ENCODE peak calls at places on chromosomes 11 and 22, in seven cellular contexts. E is esophagus squamous epithelium, W is heart left ventricle, V is GM06990, F is GM12865, D is astrocyte of the spinal cord, A is BJ. C is an unnamed sample.

GRCh38 chr11:114197799-114198500 is 98.2 kb upstream of the NNMT start:
- DNase-seq in E (no peak), W (peak), V (no peak), F (no peak), D (peak), A (peak), C (peak)

GRCh38 chr22:49724030-49724892 is 103.4 kb downstream of the BRD1 start:
- DNase-seq in E (no peak), W (no peak), V (no peak), F (no peak), D (no peak), A (no peak), C (no peak)

GRCh38 chr11:110059706-110060430 is 33.3 kb upstream of the ZC3H12C start:
- DNase-seq in E (no peak), W (no peak), V (no peak), F (no peak), D (peak), A (no peak), C (no peak)

GRCh38 chr11:121478895-121479281 is 26.1 kb upstream of the SORL1-AS1 start:
- DNase-seq in E (no peak), W (no peak), V (no peak), F (no peak), D (no peak), A (no peak), C (no peak)

GRCh38 chr11:122711831-122712378 is 56.4 kb downstream of the UBASH3B start:
- DNase-seq in E (no peak), W (no peak), V (no peak), F (no peak), D (peak), A (no peak), C (no peak)

GRCh38 chr11:77418155-77418980 is 55.5 kb downstream of the PAK1 start:
- DNase-seq in E (no peak), W (no peak), V (no peak), F (peak), D (no peak), A (no peak), C (no peak)

GRCh38 chr11:67252831-67253239 is 13.4 kb upstream of the GRK2 start:
- DNase-seq in E (no peak), W (no peak), V (no peak), F (peak), D (peak), A (no peak), C (no peak)

GRCh38 chr22:38958359-38958943 is 1.0 kb downstream of the APOBEC3A start:
- DNase-seq in E (no peak), W (no peak), V (no peak), F (no peak), D (no peak), A (no peak), C (no peak)

GRCh38 chr11:38498721-38499120 is 1900.7 kb upstream of the RAG2 start:
- DNase-seq in E (no peak), W (no peak), V (no peak), F (no peak), D (no peak), A (no peak), C (no peak)

GRCh38 chr11:44936951-44937543 is 13.6 kb downstream of the TP53I11 start:
- DNase-seq in E (no peak), W (no peak), V (no peak), F (no peak), D (no peak), A (no peak), C (no peak)

GRCh38 chr11:41281131-41281742 is 178.2 kb downstream of the LRRC4C start:
- DNase-seq in E (no peak), W (no peak), V (no peak), F (no peak), D (peak), A (peak), C (no peak)

GRCh38 chr11:20596629-20597129 is 2.7 kb upstream of the SLC6A5 start:
- DNase-seq in E (no peak), W (no peak), V (no peak), F (no peak), D (no peak), A (no peak), C (no peak)

GRCh38 chr11:35615911-35616900 is 2.1 kb upstream of the FJX1 start:
- DNase-seq in E (no peak), W (no peak), V (no peak), F (peak), D (peak), A (no peak), C (no peak)

GRCh38 chr11:125300791-125301218 is 136.3 kb downstream of the PKNOX2 start:
- DNase-seq in E (no peak), W (peak), V (no peak), F (no peak), D (peak), A (peak), C (no peak)

GRCh38 chr22:36171941-36172340 is 11.4 kb upstream of the APOL3 start:
- DNase-seq in E (no peak), W (no peak), V (no peak), F (no peak), D (no peak), A (no peak), C (no peak)

GRCh38 chr11:46728659-46729040 is 9.6 kb downstream of the F2 start:
- DNase-seq in E (no peak), W (no peak), V (no peak), F (no peak), D (no peak), A (no peak), C (no peak)

GRCh38 chr11:130872961-130873360 is 43.3 kb downstream of the SNX19 start:
- DNase-seq in E (no peak), W (no peak), V (no peak), F (no peak), D (peak), A (no peak), C (no peak)

GRCh38 chr11:122491486-122491885 is 164.0 kb upstream of the UBASH3B start:
- DNase-seq in E (no peak), W (no peak), V (no peak), F (no peak), D (peak), A (peak), C (no peak)

GRCh38 chr22:35664955-35665577 is 16.8 kb downstream of the APOL6 start:
- DNase-seq in E (no peak), W (no peak), V (no peak), F (no peak), D (peak), A (no peak), C (no peak)

GRCh38 chr22:33658775-33659174 is 261.5 kb downstream of the LARGE1 start:
- DNase-seq in E (no peak), W (no peak), V (no peak), F (no peak), D (no peak), A (peak), C (peak)

GRCh38 chr11:11626128-11626527 is 4.3 kb upstream of the GALNT18 start:
- DNase-seq in E (no peak), W (no peak), V (no peak), F (no peak), D (no peak), A (no peak), C (no peak)

GRCh38 chr11:79896258-79896657 is 455.4 kb upstream of the TENM4 start:
- DNase-seq in E (no peak), W (no peak), V (no peak), F (no peak), D (no peak), A (no peak), C (no peak)

GRCh38 chr11:33560729-33561128 is 139.9 kb downstream of the C11orf91 start:
- DNase-seq in E (no peak), W (no peak), V (no peak), F (no peak), D (no peak), A (no peak), C (no peak)

GRCh38 chr22:26981520-26981919 is 324.1 kb downstream of the MIAT start:
- DNase-seq in E (no peak), W (no peak), V (no peak), F (no peak), D (no peak), A (no peak), C (no peak)

GRCh38 chr11:63020671-63021255 is 5.1 kb upstream of the SLC22A8 start:
- DNase-seq in E (no peak), W (no peak), V (no peak), F (peak), D (no peak), A (no peak), C (no peak)
- TF ChIP-seq CTCF in E (peak), W (peak), V (peak), F (peak), D (peak), A (peak), C (no peak)

DNA sequence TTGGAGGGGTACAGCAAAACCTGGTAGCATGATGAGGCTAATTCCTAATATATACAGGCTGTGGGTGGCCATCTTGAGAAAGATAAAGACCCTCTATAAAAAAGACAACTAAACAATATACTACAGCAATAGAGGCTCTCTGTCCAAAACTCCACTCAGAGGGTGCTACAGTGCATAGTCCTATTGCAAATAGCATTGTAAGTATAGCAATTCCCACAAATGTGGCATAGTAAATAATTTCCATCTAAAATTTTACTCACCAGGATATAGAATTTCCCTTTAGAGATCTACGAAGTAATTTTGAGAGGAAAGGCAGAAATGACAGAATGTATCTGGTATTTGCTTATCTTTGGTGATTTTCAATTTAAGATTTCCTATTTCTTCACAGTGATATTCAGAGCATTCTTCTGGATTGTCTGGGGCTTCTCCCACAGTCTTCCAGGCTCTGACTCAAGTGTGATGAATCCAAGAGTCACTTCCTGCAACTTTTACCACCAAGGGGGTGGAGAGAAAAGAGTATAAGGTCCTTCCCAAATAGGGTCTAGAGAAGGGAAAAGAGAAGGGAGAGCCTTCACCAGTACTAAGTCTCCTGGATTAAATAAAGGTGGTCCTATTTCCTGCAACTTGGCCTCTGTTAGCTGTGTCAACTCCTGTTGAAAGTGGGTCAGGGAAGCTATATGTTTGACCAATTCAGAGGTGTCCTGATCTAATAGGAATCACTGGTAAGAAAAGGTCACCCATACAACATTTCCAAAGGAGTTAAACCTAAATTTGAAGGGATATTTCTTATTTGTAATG is 1054.7 kb upstream of the CNTN5 start:
- DNase-seq in E (no peak), W (no peak), V (no peak), F (no peak), D (peak), A (peak), C (no peak)
- H3K4me3 ChIP-seq in E (no peak), W (no peak), V (no peak), F (no peak), D (no peak), A (no peak), C (no peak)

GRCh38 chr11:86676533-86677154 is 4.2 kb upstream of the ME3 start:
- DNase-seq in E (no peak), W (no peak), V (no peak), F (peak), D (no peak), A (no peak), C (no peak)
- TF ChIP-seq CTCF in E (peak), W (peak), V (peak), F (peak), D (peak), A (peak), C (no peak)

GRCh38 chr22:22820076-22820475 is 67.5 kb upstream of the IGLL5 start:
- DNase-seq in E (no peak), W (no peak), V (no peak), F (no peak), D (no peak), A (no peak), C (no peak)
- H3K4me3 ChIP-seq in E (no peak), W (no peak), V (no peak), F (no peak), D (no peak), A (no peak), C (no peak)